ENCODE peak calls at places on chromosomes 7 and 10, in five cellular contexts. G is brain microvascular endothelial cell; Q is activated effector memory CD4-positive, alpha-beta T cell treated with anti-CD3 and anti-CD28 coated beads, Interleukin-2, amount 50 U/mL, for 16 hours; I is heart right ventricle; M is AG09319. T is an unnamed sample.

GRCh38 chr10:70445718-70446485 is 4.4 kb upstream of the NODAL start:
- DNase-seq in G (peak; percentile 56), Q (no peak), I (no peak), M (no peak), T (no peak)

GRCh38 chr10:29668628-29669027 is 33.9 kb upstream of the SVIL start:
- DNase-seq in G (peak; percentile 53), Q (no peak), I (no peak), M (no peak), T (no peak)

GRCh38 chr7:98056580-98056979 is 50.1 kb upstream of the LMTK2 start:
- DNase-seq in G (no peak), Q (no peak), I (no peak), M (no peak), T (no peak)

GRCh38 chr7:80014507-80014906 is 120.1 kb upstream of the GNAI1 start:
- DNase-seq in G (peak; percentile 73), Q (no peak), I (no peak), M (no peak), T (no peak)

GRCh38 chr10:4980793-4981192 is 17.6 kb downstream of the AKR1C1 start:
- DNase-seq in G (no peak), Q (no peak), I (no peak), M (no peak), T (no peak)

GRCh38 chr10:132272767-132273090 is 35.0 kb downstream of the STK32C start:
- DNase-seq in G (no peak), Q (no peak), I (no peak), M (no peak), T (no peak)

GRCh38 chr10:361203-362135 is 226.2 kb downstream of the ZMYND11 start:
- DNase-seq in G (no peak), Q (no peak), I (no peak), M (no peak), T (peak; percentile 78)

GRCh38 chr7:78149787-78150186 is 351.2 kb downstream of the PHTF2 start:
- DNase-seq in G (peak; percentile 31), Q (no peak), I (no peak), M (peak; percentile 64), T (no peak)

GRCh38 chr7:149552778-149553177 is 55.2 kb upstream of the ZNF746 start:
- DNase-seq in G (no peak), Q (no peak), I (no peak), M (no peak), T (no peak)

GRCh38 chr7:29285451-29285807 is 90.9 kb downstream of the CHN2 start:
- DNase-seq in G (peak; percentile 96), Q (no peak), I (no peak), M (peak; percentile 25), T (no peak)

GRCh38 chr10:1754506-1755177 is 17.3 kb upstream of the ADARB2 start:
- DNase-seq in G (no peak), Q (no peak), I (no peak), M (no peak), T (peak; percentile 82)

GRCh38 chr7:157614457-157615020 is 277.7 kb downstream of the DNAJB6 start:
- DNase-seq in G (no peak), Q (no peak), I (no peak), M (no peak), T (no peak)

GRCh38 chr7:74572301-74573090 is 85.0 kb upstream of the GTF2I start:
- DNase-seq in G (no peak), Q (no peak), I (peak; percentile 45), M (no peak), T (no peak)

GRCh38 chr7:40851001-40851400 is 716.2 kb downstream of the SUGCT start:
- DNase-seq in G (no peak), Q (no peak), I (no peak), M (no peak), T (no peak)

GRCh38 chr7:140904081-140904480 is 20.6 kb downstream of the BRAF start:
- DNase-seq in G (peak; percentile 16), Q (no peak), I (no peak), M (no peak), T (no peak)

GRCh38 chr10:20630092-20630643 is 266.9 kb downstream of the NEBL start:
- DNase-seq in G (no peak), Q (no peak), I (no peak), M (no peak), T (no peak)

GRCh38 chr10:9766762-9767161 is 1250.9 kb upstream of the CELF2 start:
- DNase-seq in G (no peak), Q (no peak), I (no peak), M (no peak), T (no peak)

GRCh38 chr10:42428534-42428933 is 209.8 kb downstream of the ZNF33B start:
- DNase-seq in G (no peak), Q (no peak), I (no peak), M (no peak), T (no peak)

GRCh38 chr7:84538268-84538667 is 343.7 kb upstream of the SEMA3A start:
- DNase-seq in G (no peak), Q (no peak), I (no peak), M (no peak), T (no peak)

GRCh38 chr7:127252380-127252718 is 392 bp downstream of the GRM8 start:
- DNase-seq in G (no peak), Q (no peak), I (no peak), M (no peak), T (no peak)

GRCh38 chr7:128903621-128904361 is 6.7 kb downstream of the KCP start:
- DNase-seq in G (no peak), Q (no peak), I (no peak), M (no peak), T (no peak)

GRCh38 chr10:47364366-47364765 is 16.2 kb downstream of the RBP3 start:
- DNase-seq in G (no peak), Q (peak; percentile 2), I (no peak), M (no peak), T (no peak)

GRCh38 chr7:33447980-33448379 is 318.6 kb downstream of the BBS9 start:
- DNase-seq in G (no peak), Q (no peak), I (no peak), M (no peak), T (peak; percentile 20)

GRCh38 chr7:116528008-116528789 is 3.4 kb downstream of the CAV1 start:
- DNase-seq in G (peak; percentile 95), Q (no peak), I (peak; percentile 31), M (peak; percentile 89), T (no peak)